ENCODE peak calls at places on chromosomes 5 and 9, in five cellular contexts. Z, E, J, H and F are unnamed samples.

GRCh38 chr9:93177676-93178075 is 6.3 kb upstream of the WNK2 start:
- DNase-seq in Z (no peak), E (no peak), J (no peak), H (no peak), F (no peak)

GRCh38 chr5:14671414-14671813 is 6.9 kb downstream of the OTULIN start:
- DNase-seq in Z (no peak), E (no peak), J (no peak), H (no peak), F (no peak)

GRCh38 chr5:150912312-150912814 is 7.6 kb upstream of the ZNF300 start:
- DNase-seq in Z (no peak), E (no peak), J (no peak), H (no peak), F (no peak)

GRCh38 chr9:89685698-89686097 is 80.9 kb downstream of the GADD45G start:
- DNase-seq in Z (no peak), E (no peak), J (no peak), H (no peak), F (no peak)

GRCh38 chr9:19782005-19782404 is 6.8 kb downstream of the SLC24A2 start:
- DNase-seq in Z (no peak), E (peak), J (peak), H (no peak), F (peak)

GRCh38 chr5:15929616-15930303 is 249.8 kb downstream of the MARCHF11 start:
- DNase-seq in Z (no peak), E (peak), J (no peak), H (no peak), F (no peak)

GRCh38 chr9:100427366-100428263 is 672 bp downstream of the MSANTD3 start:
- DNase-seq in Z (peak), E (peak), J (peak), H (peak), F (peak)

GRCh38 chr5:2856206-2856605 is 104.7 kb upstream of the IRX2 start:
- DNase-seq in Z (no peak), E (no peak), J (no peak), H (no peak), F (no peak)

GRCh38 chr5:137699291-137700281 is 36.3 kb downstream of the KLHL3 start:
- DNase-seq in Z (no peak), E (no peak), J (no peak), H (no peak), F (no peak)

GRCh38 chr5:135600141-135600570 is 21.4 kb upstream of the CXCL14 start:
- DNase-seq in Z (no peak), E (no peak), J (no peak), H (no peak), F (no peak)

GRCh38 chr5:6291961-6292360 is 86.4 kb downstream of the MED10 start:
- DNase-seq in Z (no peak), E (peak), J (no peak), H (no peak), F (peak)

GRCh38 chr9:96554801-96555566 is 64.7 kb downstream of the CDC14B start:
- DNase-seq in Z (no peak), E (no peak), J (no peak), H (no peak), F (no peak)

GRCh38 chr9:95110956-95111525 is 206.5 kb downstream of the FANCC start:
- DNase-seq in Z (no peak), E (no peak), J (no peak), H (no peak), F (no peak)

GRCh38 chr9:37918665-37919165 is 14.8 kb upstream of the SLC25A51 start:
- DNase-seq in Z (no peak), E (no peak), J (no peak), H (no peak), F (no peak)

GRCh38 chr5:93208156-93208895 is 372.7 kb downstream of the NR2F1-AS1 start:
- DNase-seq in Z (no peak), E (no peak), J (no peak), H (no peak), F (no peak)

GRCh38 chr5:153147891-153148623 is 342.4 kb upstream of the GRIA1 start:
- DNase-seq in Z (no peak), E (peak), J (peak), H (no peak), F (peak)

GRCh38 chr9:37302277-37302676 is 120.2 kb upstream of the GRHPR start:
- DNase-seq in Z (no peak), E (no peak), J (no peak), H (no peak), F (no peak)

GRCh38 chr9:75979362-75979761 is 88.9 kb downstream of the PCSK5 start:
- DNase-seq in Z (no peak), E (no peak), J (no peak), H (no peak), F (peak)

GRCh38 chr9:135419106-135419505 is 60.5 kb upstream of the PPP1R26 start:
- DNase-seq in Z (no peak), E (no peak), J (no peak), H (no peak), F (no peak)

GRCh38 chr9:113837349-113837748 is 38.8 kb upstream of the ZNF618 start:
- DNase-seq in Z (no peak), E (no peak), J (no peak), H (no peak), F (no peak)

GRCh38 chr9:110148384-110148783 is 59.6 kb downstream of the C9orf152 start:
- DNase-seq in Z (no peak), E (no peak), J (no peak), H (no peak), F (no peak)

GRCh38 chr5:72065751-72066255 is 41.5 kb upstream of the MAP1B start:
- DNase-seq in Z (no peak), E (peak), J (peak), H (no peak), F (peak)

GRCh38 chr5:156401802-156402201 is 74.8 kb downstream of the SGCD start:
- DNase-seq in Z (no peak), E (no peak), J (no peak), H (no peak), F (no peak)

GRCh38 chr9:4574657-4575243 is 84.5 kb downstream of the SLC1A1 start:
- DNase-seq in Z (no peak), E (no peak), J (no peak), H (no peak), F (no peak)

GRCh38 chr5:34039398-34040157 is 3.4 kb downstream of the C1QTNF3 start:
- DNase-seq in Z (no peak), E (no peak), J (no peak), H (no peak), F (no peak)

GRCh38 chr9:8728910-8729309 is 929.3 kb upstream of the DMAC1 start:
- DNase-seq in Z (no peak), E (no peak), J (no peak), H (no peak), F (no peak)

GRCh38 chr9:83429229-83429628 is 109.0 kb downstream of the FRMD3 start:
- DNase-seq in Z (no peak), E (no peak), J (no peak), H (no peak), F (no peak)

GRCh38 chr9:105320568-105320967 is 76.1 kb downstream of the SLC44A1 start:
- DNase-seq in Z (no peak), E (no peak), J (no peak), H (no peak), F (no peak)

GRCh38 chr5:136047858-136048257 is 19.1 kb downstream of the TGFBI start:
- DNase-seq in Z (peak), E (no peak), J (no peak), H (no peak), F (no peak)

GRCh38 chr9:109264865-109265532 is 55.9 kb downstream of the EPB41L4B start:
- DNase-seq in Z (no peak), E (no peak), J (no peak), H (no peak), F (no peak)

GRCh38 chr9:73183917-73184861 is 32.5 kb downstream of the ANXA1 start:
- DNase-seq in Z (no peak), E (peak), J (no peak), H (no peak), F (no peak)

GRCh38 chr5:37786855-37787254 is 53.0 kb downstream of the GDNF start:
- DNase-seq in Z (no peak), E (no peak), J (no peak), H (no peak), F (no peak)

GRCh38 chr9:131046581-131047202 is 37.7 kb downstream of the LAMC3 start:
- DNase-seq in Z (peak), E (peak), J (peak), H (peak), F (peak)

GRCh38 chr5:142537938-142538337 is 148.0 kb downstream of the FGF1 start:
- DNase-seq in Z (no peak), E (no peak), J (no peak), H (no peak), F (no peak)

GRCh38 chr5:38948501-38948900 is 102.7 kb downstream of the OSMR start:
- DNase-seq in Z (no peak), E (no peak), J (no peak), H (no peak), F (no peak)

GRCh38 chr5:96220610-96221390 is 212.2 kb downstream of the PCSK1 start:
- DNase-seq in Z (no peak), E (no peak), J (no peak), H (no peak), F (no peak)

GRCh38 chr5:72133212-72133990 is 26.1 kb downstream of the MAP1B start:
- DNase-seq in Z (no peak), E (no peak), J (no peak), H (no peak), F (no peak)

GRCh38 chr5:76689321-76690026 is 26.5 kb upstream of the F2R start:
- DNase-seq in Z (no peak), E (no peak), J (no peak), H (no peak), F (no peak)

GRCh38 chr5:170357853-170358497 is 31.2 kb downstream of the KCNMB1 start:
- DNase-seq in Z (peak), E (no peak), J (peak), H (peak), F (no peak)

GRCh38 chr5:127586811-127587210 is 62.1 kb upstream of the CTXN3 start:
- DNase-seq in Z (no peak), E (no peak), J (no peak), H (no peak), F (no peak)

GRCh38 chr5:127588368-127588767 is 60.5 kb upstream of the CTXN3 start:
- DNase-seq in Z (no peak), E (no peak), J (no peak), H (no peak), F (no peak)

GRCh38 chr5:127587246-127587917 is 61.5 kb upstream of the CTXN3 start:
- DNase-seq in Z (no peak), E (no peak), J (no peak), H (no peak), F (no peak)

GRCh38 chr5:127589309-127590036 is 59.4 kb upstream of the CTXN3 start:
- DNase-seq in Z (no peak), E (no peak), J (no peak), H (no peak), F (no peak)

GRCh38 chr5:127590154-127590722 is 58.6 kb upstream of the CTXN3 start:
- DNase-seq in Z (no peak), E (no peak), J (no peak), H (no peak), F (no peak)
- TF ChIP-seq CTCF in Z (no peak), E (no peak), J (no peak), H (no peak), F (no peak)

DNA sequence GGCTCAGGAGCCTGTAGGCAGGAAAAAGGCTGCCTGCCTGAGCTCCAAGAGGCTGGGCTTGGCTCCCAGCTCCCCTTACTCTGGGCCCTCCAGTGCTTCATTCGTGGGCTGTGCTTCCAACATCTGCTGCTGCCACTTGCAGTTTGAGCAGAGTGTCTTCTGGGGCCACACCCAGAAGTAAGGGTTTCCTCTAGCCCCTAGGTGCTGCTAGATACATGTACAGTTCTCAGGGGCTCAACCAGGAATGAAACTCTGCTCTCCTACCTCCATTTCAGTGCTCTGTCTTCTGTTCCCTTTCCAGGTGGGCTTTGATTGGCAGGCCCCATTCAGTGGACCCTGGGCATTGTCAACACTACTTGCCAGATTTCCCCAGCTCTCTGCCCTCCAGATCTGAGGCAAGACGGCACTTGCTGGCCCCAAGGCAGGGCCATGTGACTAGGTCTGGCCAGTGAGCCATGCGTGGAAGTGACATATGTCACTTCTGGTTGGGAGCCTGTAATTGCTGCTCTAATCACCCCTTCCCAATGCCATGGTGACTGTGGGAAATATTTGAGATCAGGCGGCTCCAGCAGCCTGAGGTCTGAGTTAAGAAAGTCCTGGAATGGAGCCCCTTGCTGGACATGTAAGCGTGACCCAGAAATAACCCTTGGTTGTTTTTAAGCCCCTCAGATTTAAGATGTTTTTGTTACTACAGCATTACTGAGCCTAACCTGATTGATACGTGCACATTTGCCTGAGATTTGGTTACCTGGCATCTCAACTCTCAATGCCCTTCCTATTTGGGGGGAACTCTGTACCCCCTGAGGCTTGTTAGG is 9.4 kb upstream of the BOD1 start:
- DNase-seq in Z (no peak), E (peak), J (no peak), H (no peak), F (no peak)
- TF ChIP-seq CTCF in Z (no peak), E (no peak), J (no peak), H (no peak), F (no peak)

DNA sequence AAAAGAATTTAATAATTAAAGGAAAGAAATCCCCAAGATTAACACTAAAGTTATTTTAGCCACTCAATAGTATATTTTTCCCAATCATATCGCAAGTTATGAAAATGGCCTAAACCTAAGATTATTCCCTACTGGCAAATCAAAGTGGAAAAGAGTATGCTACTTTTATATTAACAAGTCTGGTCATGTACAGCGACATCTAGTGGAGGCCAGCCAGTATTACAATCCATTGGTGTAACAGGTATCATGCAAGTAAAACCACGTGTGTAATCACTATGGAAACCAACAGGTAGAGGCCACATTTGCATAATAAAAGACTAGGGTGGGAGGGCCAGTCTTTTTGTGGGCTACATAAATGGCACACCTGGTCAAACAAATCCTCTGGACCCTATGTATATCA is 976.4 kb upstream of the CDH9 start:
- DNase-seq in Z (no peak), E (no peak), J (no peak), H (no peak), F (no peak)
- TF ChIP-seq CTCF in Z (peak), E (no peak), J (no peak), H (no peak), F (peak)

DNA sequence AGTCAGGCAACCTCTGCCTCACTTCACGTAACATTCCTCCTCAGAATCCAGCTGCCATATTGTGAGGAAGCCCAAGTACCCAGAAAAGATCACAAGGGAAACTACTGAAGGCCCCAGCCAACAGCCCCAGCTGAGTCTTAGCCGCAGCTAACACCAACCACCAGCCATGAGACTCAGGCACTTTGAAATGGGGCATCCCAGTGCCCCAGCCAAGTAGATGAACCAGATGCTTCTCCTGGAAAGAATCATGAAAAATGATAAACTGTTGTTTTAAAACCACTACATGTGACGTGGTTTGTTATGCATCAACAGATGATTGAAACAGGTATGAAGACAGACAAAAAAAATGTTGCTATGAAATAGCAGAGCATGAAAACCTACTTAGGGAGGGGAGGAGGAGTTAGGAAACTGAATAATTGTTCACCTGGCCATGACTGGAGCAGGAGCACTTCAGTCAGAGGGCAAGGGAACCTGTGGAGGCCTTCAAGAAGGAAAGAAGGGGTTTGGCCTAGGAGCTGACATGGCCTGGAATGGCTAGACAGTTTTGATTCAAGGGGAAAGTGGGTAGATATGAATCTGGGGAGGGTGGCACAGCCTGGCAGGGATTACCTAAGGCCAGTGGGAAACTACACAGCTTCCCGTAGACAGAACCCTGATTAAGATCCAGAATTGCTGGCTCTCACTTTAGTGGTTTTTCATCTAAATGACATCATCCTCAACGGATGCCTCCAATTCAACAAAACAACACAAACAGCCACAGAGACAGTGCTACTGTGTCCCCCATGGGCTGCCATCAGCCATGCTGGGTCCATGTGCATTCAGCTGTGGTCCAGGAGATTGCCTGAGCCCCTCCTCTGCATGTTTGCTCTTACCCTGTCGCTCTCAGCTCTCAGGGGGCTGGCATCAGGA is 211.6 kb downstream of the SYK start:
- DNase-seq in Z (no peak), E (no peak), J (no peak), H (no peak), F (no peak)
- TF ChIP-seq CTCF in Z (no peak), E (no peak), J (no peak), H (no peak), F (no peak)

GRCh38 chr5:130289132-130290088 is 385.1 kb downstream of the CHSY3 start:
- DNase-seq in Z (no peak), E (no peak), J (no peak), H (no peak), F (no peak)
- TF ChIP-seq CTCF in Z (no peak), E (no peak), J (no peak), H (no peak), F (no peak)

GRCh38 chr5:85109616-85110015 is 724.9 kb upstream of the EDIL3 start:
- DNase-seq in Z (no peak), E (no peak), J (no peak), H (no peak), F (no peak)

DNA sequence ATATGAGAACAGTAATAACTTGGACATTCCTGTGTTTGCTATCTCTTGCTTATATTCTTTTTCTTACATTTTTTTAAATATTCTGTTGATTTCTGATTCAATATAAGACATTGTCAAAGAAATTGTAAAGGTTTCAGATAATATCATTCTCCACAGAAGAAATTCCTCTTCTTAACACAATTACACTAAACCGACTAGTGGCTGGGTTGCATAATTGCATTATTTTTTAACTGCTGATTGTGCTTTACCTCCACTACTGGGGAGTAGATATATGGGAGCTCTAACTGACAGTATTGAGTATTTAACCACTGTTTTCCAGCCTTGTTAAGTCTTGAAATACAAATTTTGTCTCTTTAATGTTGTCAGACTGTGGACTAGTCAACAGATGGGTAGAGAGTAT is 723.8 kb upstream of the EDIL3 start:
- DNase-seq in Z (no peak), E (no peak), J (no peak), H (no peak), F (no peak)
- TF ChIP-seq CTCF in Z (no peak), E (no peak), J (peak), H (no peak), F (peak)